ENCODE peak calls at places on chromosome 15, in nine cellular contexts. F, I, Y, V, A, X, E, U and N are unnamed samples.

GRCh38 chr15:95405447-95405846 is 925.1 kb upstream of the NR2F2 start:
- DNase-seq in F (no peak), I (no peak), Y (no peak), V (no peak), A (no peak), X (no peak), E (no peak), U (no peak), N (no peak)

GRCh38 chr15:62533687-62534086 is 368.6 kb upstream of the C2CD4B start:
- DNase-seq in F (no peak), I (peak), Y (no peak), V (no peak), A (no peak), X (no peak), E (no peak), U (no peak), N (no peak)

GRCh38 chr15:38652998-38653397 is 88.4 kb upstream of the RASGRP1 start:
- DNase-seq in F (no peak), I (peak), Y (no peak), V (no peak), A (no peak), X (no peak), E (no peak), U (no peak), N (no peak)

GRCh38 chr15:78216276-78217229 is 17.8 kb downstream of the ACSBG1 start:
- DNase-seq in F (no peak), I (no peak), Y (no peak), V (peak), A (peak), X (no peak), E (no peak), U (no peak), N (no peak)

GRCh38 chr15:62545392-62546227 is 380.5 kb upstream of the C2CD4B start:
- DNase-seq in F (no peak), I (no peak), Y (peak), V (peak), A (no peak), X (peak), E (no peak), U (no peak), N (no peak)

GRCh38 chr15:78290222-78290621 is 9.2 kb downstream of the SKIC8 start:
- DNase-seq in F (no peak), I (no peak), Y (no peak), V (no peak), A (no peak), X (no peak), E (no peak), U (no peak), N (no peak)

GRCh38 chr15:39579487-39580116 is 1.3 kb upstream of the THBS1 start:
- DNase-seq in F (peak), I (peak), Y (peak), V (peak), A (peak), X (peak), E (peak), U (no peak), N (no peak)

GRCh38 chr15:100771745-100772144 is 107.9 kb upstream of the ALDH1A3 start:
- DNase-seq in F (no peak), I (no peak), Y (no peak), V (no peak), A (no peak), X (no peak), E (no peak), U (no peak), N (no peak)

GRCh38 chr15:74614744-74615312 is 808 bp upstream of the CLK3 start:
- DNase-seq in F (no peak), I (peak), Y (peak), V (peak), A (no peak), X (no peak), E (no peak), U (peak), N (peak)

GRCh38 chr15:55360256-55360655 is 41.2 kb downstream of the PIGB start:
- DNase-seq in F (no peak), I (no peak), Y (no peak), V (no peak), A (no peak), X (no peak), E (no peak), U (no peak), N (no peak)

GRCh38 chr15:38860253-38860652 is 295.6 kb upstream of the RASGRP1 start:
- DNase-seq in F (no peak), I (peak), Y (no peak), V (no peak), A (no peak), X (no peak), E (no peak), U (no peak), N (no peak)

GRCh38 chr15:101043011-101043410 is 123.9 kb downstream of the LRRK1 start:
- DNase-seq in F (no peak), I (no peak), Y (no peak), V (no peak), A (no peak), X (no peak), E (no peak), U (no peak), N (no peak)

GRCh38 chr15:70892912-70893560 is 410 bp downstream of the LRRC49 start:
- DNase-seq in F (no peak), I (no peak), Y (peak), V (peak), A (peak), X (peak), E (peak), U (peak), N (no peak)

GRCh38 chr15:41809121-41809520 is 18.8 kb upstream of the JMJD7 start:
- DNase-seq in F (no peak), I (no peak), Y (no peak), V (no peak), A (no peak), X (no peak), E (no peak), U (no peak), N (no peak)

GRCh38 chr15:78408961-78409360 is 29.1 kb upstream of the IREB2 start:
- DNase-seq in F (no peak), I (no peak), Y (no peak), V (no peak), A (no peak), X (no peak), E (no peak), U (no peak), N (no peak)

GRCh38 chr15:99619712-99620111 is 53.9 kb downstream of the MEF2A start:
- DNase-seq in F (peak), I (no peak), Y (no peak), V (no peak), A (no peak), X (no peak), E (no peak), U (no peak), N (no peak)

GRCh38 chr15:34737379-34737928 is 17.3 kb downstream of the GJD2 start:
- DNase-seq in F (no peak), I (no peak), Y (no peak), V (no peak), A (no peak), X (no peak), E (no peak), U (no peak), N (no peak)

GRCh38 chr15:28116521-28117488 is 17.7 kb upstream of the OCA2 start:
- DNase-seq in F (no peak), I (no peak), Y (peak), V (no peak), A (no peak), X (no peak), E (no peak), U (no peak), N (no peak)

GRCh38 chr15:66855039-66855438 is 153.0 kb downstream of the SMAD6 start:
- DNase-seq in F (no peak), I (no peak), Y (no peak), V (no peak), A (no peak), X (no peak), E (no peak), U (no peak), N (no peak)

GRCh38 chr15:81160312-81161214 is 26.5 kb downstream of the CFAP161 start:
- DNase-seq in F (peak), I (no peak), Y (peak), V (peak), A (no peak), X (peak), E (no peak), U (no peak), N (no peak)

GRCh38 chr15:43881944-43882343 is 55.1 kb downstream of the WDR76 start:
- DNase-seq in F (no peak), I (peak), Y (no peak), V (no peak), A (no peak), X (no peak), E (no peak), U (no peak), N (no peak)

GRCh38 chr15:70646169-70646568 is 117.2 kb downstream of the UACA start:
- DNase-seq in F (no peak), I (no peak), Y (no peak), V (no peak), A (no peak), X (no peak), E (no peak), U (no peak), N (no peak)

GRCh38 chr15:70701891-70702568 is 61.3 kb downstream of the UACA start:
- DNase-seq in F (no peak), I (no peak), Y (no peak), V (no peak), A (peak), X (peak), E (no peak), U (no peak), N (no peak)

GRCh38 chr15:21262851-21263400 is 177.4 kb downstream of the POTEB3 start:
- DNase-seq in F (no peak), I (no peak), Y (no peak), V (no peak), A (no peak), X (no peak), E (no peak), U (no peak), N (no peak)

DNA sequence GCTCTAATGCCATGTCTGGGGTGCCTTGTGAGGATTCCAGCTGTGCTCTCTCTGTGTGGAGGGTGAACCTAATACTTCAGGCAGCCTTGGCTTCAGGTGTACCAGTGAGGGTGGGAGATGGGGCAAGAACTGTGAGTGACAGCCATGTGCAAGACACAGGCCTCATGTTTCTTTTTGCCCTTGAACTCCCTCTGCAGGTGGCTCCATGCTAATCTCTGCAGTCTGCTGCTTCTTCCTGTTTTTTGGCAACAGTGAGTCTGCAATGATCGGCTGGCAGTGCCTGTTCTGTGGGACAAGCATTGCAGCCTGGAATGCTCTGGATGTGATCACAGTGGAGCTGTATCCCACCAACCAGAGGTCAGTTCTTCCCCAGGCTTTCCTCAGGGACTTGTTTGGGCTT is 189.3 kb downstream of the SV2B start:
- DNase-seq in F (no peak), I (peak), Y (no peak), V (no peak), A (no peak), X (no peak), E (no peak), U (peak), N (no peak)
- TF ChIP-seq CTCF in F (no peak), I (peak), Y (no peak), V (no peak), A (no peak), X (no peak), E (peak), U (no peak), N (no peak)

DNA sequence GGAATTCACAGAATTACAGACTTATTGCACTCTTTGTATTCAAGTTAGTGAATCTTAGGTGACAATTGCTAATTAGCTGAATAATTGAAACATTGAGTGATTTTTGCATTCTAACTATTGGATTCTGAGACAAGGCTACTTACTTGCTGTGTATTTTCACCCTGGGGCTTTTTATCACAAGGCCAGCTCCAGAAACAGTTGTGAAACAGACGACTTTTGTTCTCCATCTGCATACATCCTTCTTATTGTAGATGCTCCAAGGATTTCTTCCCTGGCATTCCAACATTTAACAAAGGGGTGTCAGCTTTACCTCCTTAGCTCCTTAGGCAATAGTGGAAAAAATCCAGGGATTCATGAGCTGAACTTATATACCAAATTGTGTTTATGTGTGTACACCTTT is 233.2 kb upstream of the CHRM5 start:
- DNase-seq in F (no peak), I (no peak), Y (no peak), V (no peak), A (no peak), X (no peak), E (no peak), U (no peak), N (no peak)
- TF ChIP-seq CTCF in F (no peak), I (no peak), Y (no peak), V (no peak), A (no peak), X (no peak), E (no peak), U (no peak), N (no peak)

GRCh38 chr15:93451822-93452221 is 362.8 kb upstream of the RGMA start:
- DNase-seq in F (no peak), I (no peak), Y (no peak), V (no peak), A (no peak), X (no peak), E (no peak), U (no peak), N (no peak)
- TF ChIP-seq CTCF in F (no peak), I (no peak), Y (no peak), V (no peak), A (no peak), X (no peak), E (no peak), U (no peak), N (no peak)

DNA sequence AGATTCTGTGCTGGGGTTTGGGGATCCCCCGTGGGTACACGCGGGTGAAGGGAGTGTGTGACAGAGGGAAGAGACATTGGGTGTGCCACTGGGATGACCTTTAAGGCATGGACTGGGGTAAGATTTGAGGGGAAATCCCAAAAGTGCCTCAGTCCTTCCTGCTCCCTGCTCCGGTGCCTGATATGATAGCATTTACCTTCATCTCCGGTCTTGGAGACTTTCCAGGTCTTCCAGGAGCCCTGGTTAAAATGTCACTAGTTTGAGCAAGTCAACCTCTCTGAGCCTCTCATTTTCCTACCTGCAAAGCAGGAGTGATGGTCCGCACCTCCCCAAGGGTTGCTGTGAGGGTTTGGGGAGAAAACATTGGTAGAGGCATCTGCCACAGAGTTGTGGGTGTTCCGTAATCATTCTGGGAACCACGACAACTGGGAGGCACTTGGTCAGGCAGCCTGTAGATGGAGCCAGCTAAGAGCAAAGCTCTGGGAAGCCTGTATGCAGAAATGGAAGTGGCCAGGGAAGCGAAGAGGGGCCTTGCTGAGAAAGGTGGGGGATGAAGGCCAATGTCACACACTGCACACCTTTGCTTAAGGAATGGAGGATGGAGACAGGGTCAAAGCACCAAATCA is 33.9 kb upstream of the KIF23 start:
- DNase-seq in F (no peak), I (peak), Y (no peak), V (peak), A (no peak), X (no peak), E (peak), U (no peak), N (no peak)
- TF ChIP-seq CTCF in F (peak), I (peak), Y (no peak), V (no peak), A (peak), X (peak), E (peak), U (no peak), N (no peak)